ENCODE peak calls at places on chromosomes 11 and 22, in ten cellular contexts. D is stomach, Z is A549, W is upper lobe of left lung, O is K562, V is H1, Q is ovary, L is SK-N-SH, U is HepG2, H is suprapubic skin. J is an unnamed sample.

GRCh38 chr11:121524233-121524631 is 71.5 kb upstream of the SORL1-AS1 start:
- DNase-seq in D (no peak), Z (no peak), W (no peak), O (no peak), V (no peak), Q (no peak), L (peak; percentile 57), U (no peak), H (no peak), J (no peak)

GRCh38 chr11:33475999-33476398 is 218.8 kb downstream of the HIPK3 start:
- DNase-seq in D (peak; percentile 29), Z (no peak), W (no peak), O (no peak), V (no peak), Q (no peak), L (peak; percentile 24), U (peak; percentile 37), H (no peak), J (no peak)

GRCh38 chr11:101436511-101437142 is 147.2 kb downstream of the TRPC6 start:
- DNase-seq in D (peak; percentile 55), Z (peak; percentile 54), W (no peak), O (peak; percentile 17), V (no peak), Q (peak; percentile 42), L (peak; percentile 5), U (peak; percentile 18), H (no peak), J (peak; percentile 57)

GRCh38 chr11:17967661-17968060 is 45.2 kb downstream of the SERGEF start:
- DNase-seq in D (no peak), Z (no peak), W (no peak), O (no peak), V (no peak), Q (no peak), L (no peak), U (no peak), H (no peak), J (no peak)

GRCh38 chr22:36682835-36683234 is 20.7 kb downstream of the CACNG2 start:
- DNase-seq in D (no peak), Z (no peak), W (no peak), O (no peak), V (no peak), Q (no peak), L (no peak), U (no peak), H (no peak), J (no peak)

GRCh38 chr22:33000342-33001280 is 57.6 kb downstream of the SYN3 start:
- DNase-seq in D (peak; percentile 31), Z (peak; percentile 14), W (peak; percentile 43), O (peak; percentile 37), V (peak; percentile 74), Q (peak; percentile 74), L (peak; percentile 82), U (peak; percentile 15), H (no peak), J (peak; percentile 41)

GRCh38 chr22:37661160-37661924 is 2.8 kb downstream of the PDXP start:
- DNase-seq in D (no peak), Z (no peak), W (no peak), O (no peak), V (no peak), Q (no peak), L (peak; percentile 71), U (peak; percentile 90), H (no peak), J (no peak)

GRCh38 chr11:64455436-64456261 is 96.7 kb downstream of the RPS6KA4 start:
- DNase-seq in D (no peak), Z (no peak), W (no peak), O (no peak), V (no peak), Q (peak; percentile 21), L (no peak), U (no peak), H (no peak), J (no peak)

GRCh38 chr11:61075891-61076290 is 26.4 kb upstream of the CD5 start:
- DNase-seq in D (peak; percentile 71), Z (peak; percentile 18), W (peak; percentile 30), O (no peak), V (no peak), Q (peak; percentile 57), L (no peak), U (peak; percentile 34), H (no peak), J (no peak)

GRCh38 chr11:130830563-130830950 is 85.7 kb downstream of the SNX19 start:
- DNase-seq in D (no peak), Z (no peak), W (no peak), O (no peak), V (no peak), Q (peak; percentile 75), L (no peak), U (no peak), H (no peak), J (no peak)

GRCh38 chr11:24880962-24881361 is 384.1 kb downstream of the LUZP2 start:
- DNase-seq in D (no peak), Z (no peak), W (no peak), O (no peak), V (no peak), Q (no peak), L (no peak), U (no peak), H (no peak), J (no peak)

GRCh38 chr11:128188346-128189115 is 398.8 kb downstream of the ETS1 start:
- DNase-seq in D (no peak), Z (no peak), W (no peak), O (no peak), V (no peak), Q (no peak), L (no peak), U (no peak), H (no peak), J (no peak)

GRCh38 chr11:132520199-132520598 is 1012.1 kb downstream of the OPCML start:
- DNase-seq in D (no peak), Z (no peak), W (no peak), O (no peak), V (no peak), Q (no peak), L (no peak), U (no peak), H (no peak), J (no peak)

GRCh38 chr11:130911306-130911705 is 5.0 kb downstream of the SNX19 start:
- DNase-seq in D (no peak), Z (no peak), W (no peak), O (no peak), V (no peak), Q (no peak), L (no peak), U (no peak), H (no peak), J (no peak)

GRCh38 chr22:20428496-20429253 is 8.9 kb downstream of the SCARF2 start:
- DNase-seq in D (no peak), Z (no peak), W (no peak), O (no peak), V (no peak), Q (peak; percentile 27), L (no peak), U (no peak), H (peak; percentile 69), J (no peak)
- H3K4me3 ChIP-seq in D (peak overlapping the region; percentile 46), Z (no peak overlapping the region), W (peak overlapping the region; percentile 47), O (peak overlapping the region; percentile 48), V (peak overlapping the region; percentile 24), Q (no peak overlapping the region), L (no peak overlapping the region), U (no peak overlapping the region), H (peak overlapping the region; percentile 43), J (peak overlapping the region; percentile 35)

DNA sequence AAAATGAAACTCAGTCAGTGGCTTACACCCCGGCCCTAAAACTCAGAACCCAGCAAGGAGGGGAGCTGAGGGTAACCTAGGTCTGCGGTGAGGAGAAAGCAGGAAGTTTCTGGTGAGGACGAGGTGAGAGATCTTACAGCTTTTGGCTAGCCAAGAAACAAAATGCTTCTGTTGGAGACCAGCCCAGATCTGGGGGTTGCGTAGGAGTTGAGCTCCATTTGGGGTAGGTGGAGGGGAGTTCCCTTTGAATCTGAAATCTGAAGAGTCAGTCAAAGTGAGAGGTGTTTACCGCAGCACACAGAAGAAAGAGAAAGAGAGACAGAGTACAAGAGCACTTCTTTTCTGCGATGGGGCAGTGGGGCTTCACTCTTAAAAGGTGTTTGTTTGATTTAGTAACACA is 29.6 kb downstream of the EHF start:
- DNase-seq in D (no peak), Z (no peak), W (peak; percentile 72), O (peak; percentile 33), V (no peak), Q (no peak), L (no peak), U (no peak), H (no peak), J (no peak)
- H3K27ac ChIP-seq in D (peak overlapping the region; percentile 87), Z (peak overlapping the region; percentile 94), W (peak overlapping the region; percentile 47), O (peak overlapping the region; percentile 65), V (no peak overlapping the region), Q (no peak overlapping the region), L (no peak overlapping the region), U (no peak overlapping the region), H (peak overlapping the region; percentile 54), J (no peak overlapping the region)

DNA sequence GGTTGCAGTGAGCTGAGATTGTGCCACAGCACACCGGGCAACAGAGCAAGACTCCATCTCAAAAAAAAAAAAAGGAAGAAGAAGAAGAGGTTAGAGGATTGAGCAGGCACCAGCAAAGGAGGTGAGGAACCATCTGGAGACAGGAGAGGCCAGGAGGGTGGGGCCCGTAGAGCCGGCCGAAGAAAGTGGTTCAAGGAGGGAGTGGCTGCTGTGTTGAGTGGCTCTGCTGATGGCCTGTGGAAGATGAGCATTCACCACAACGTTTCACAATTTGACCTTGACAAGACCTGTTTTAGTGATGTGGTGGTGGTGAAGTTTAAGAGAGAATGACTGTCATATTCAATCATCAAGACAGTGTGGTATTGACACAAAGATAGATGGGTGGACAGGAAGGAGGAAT is 6.8 kb upstream of the CTSD start:
- DNase-seq in D (peak; percentile 23), Z (no peak), W (peak; percentile 58), O (no peak), V (no peak), Q (no peak), L (no peak), U (no peak), H (peak; percentile 40), J (no peak)
- TF ChIP-seq EP300 in D (no peak), Z (no peak), W (no peak), O (no peak), V (no peak), Q (no peak), L (no peak), U (no peak), H (no peak), J (no peak)

DNA sequence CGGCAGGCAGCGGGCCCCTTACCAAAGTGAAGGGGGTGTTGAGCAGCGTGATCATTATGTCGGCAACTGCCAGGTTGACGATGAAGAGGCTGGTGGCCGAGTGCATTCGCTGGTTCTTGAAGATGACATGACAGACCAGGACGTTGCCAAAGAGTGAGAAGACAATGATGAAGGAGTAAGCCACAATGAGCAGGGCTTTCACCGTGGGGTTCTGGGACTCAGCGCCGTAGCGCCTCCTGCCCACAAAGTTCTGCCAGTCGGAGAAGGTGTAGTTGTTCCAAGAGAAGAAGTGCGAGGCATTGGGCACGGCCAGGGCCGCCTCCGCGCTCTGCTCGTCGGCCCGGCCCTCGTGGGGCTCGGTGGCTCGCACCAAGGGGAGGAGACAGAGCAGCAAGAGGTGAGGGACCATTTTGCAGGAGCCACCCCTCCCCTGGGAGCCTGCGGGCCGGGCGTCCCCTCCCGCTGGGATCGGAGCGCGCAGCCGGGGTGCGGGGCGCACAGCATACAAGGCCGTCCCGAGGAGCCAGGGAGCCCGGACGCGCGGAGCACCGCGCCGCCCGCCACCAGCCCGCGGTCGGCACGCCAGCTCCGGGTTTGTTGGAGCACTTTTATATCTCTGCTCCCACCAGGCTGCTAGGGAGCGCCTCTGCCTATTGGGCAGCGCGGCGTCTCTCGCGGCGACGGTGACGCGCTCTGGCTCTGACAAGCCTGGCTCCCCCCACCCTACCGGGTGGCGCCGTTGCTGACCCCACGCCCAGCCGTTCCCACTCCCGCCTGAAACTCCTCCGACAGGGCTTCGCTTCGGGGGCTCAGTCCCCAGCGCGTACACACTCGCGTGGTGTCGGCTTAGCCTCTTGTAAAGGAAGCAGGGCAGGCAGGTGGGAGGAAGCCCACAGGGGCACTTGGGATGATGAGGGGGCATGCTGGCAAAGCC is at the start of gene GPR83:
- DNase-seq in D (no peak), Z (peak; percentile 9), W (no peak), O (no peak), V (no peak), Q (no peak), L (peak; percentile 73), U (no peak), H (no peak), J (no peak)
- H3K4me3 ChIP-seq in D (peak within 1 kb of the TSS; percentile 26), Z (peak within 1 kb of the TSS; percentile 38), W (peak within 1 kb of the TSS; percentile 15), O (no peak within 1 kb of the TSS), V (peak within 1 kb of the TSS; percentile 36), Q (no peak within 1 kb of the TSS), L (peak within 1 kb of the TSS; percentile 43), U (peak within 1 kb of the TSS; percentile 60), H (peak within 1 kb of the TSS; percentile 40), J (peak within 1 kb of the TSS; percentile 20)

J was measured in tibial nerve.